ENCODE peak calls at places on chromosomes 11 and 22, in six cellular contexts. One of them, this sample, is unnamed.

GRCh38 chr22:30191049-30191701 is 55.4 kb downstream of the LIF start:
- DNase-seq in NCI-H345: no peak
- DNase-seq in cardiac muscle cell: no peak
- DNase-seq in Calu3: no peak
- DNase-seq in globus pallidus: no peak
- DNase-seq in NCI-H1092: no peak
- DNase-seq in this sample: no peak

GRCh38 chr22:35116817-35117216 is 50.9 kb downstream of the ISX start:
- DNase-seq in NCI-H345: no peak
- DNase-seq in cardiac muscle cell: no peak
- DNase-seq in Calu3: peak
- DNase-seq in globus pallidus: no peak
- DNase-seq in NCI-H1092: no peak
- DNase-seq in this sample: no peak

GRCh38 chr11:130894322-130895025 is 21.8 kb downstream of the SNX19 start:
- DNase-seq in NCI-H345: peak
- DNase-seq in cardiac muscle cell: peak
- DNase-seq in Calu3: peak
- DNase-seq in globus pallidus: peak
- DNase-seq in NCI-H1092: peak
- DNase-seq in this sample: peak

GRCh38 chr22:42072606-42073330 is 1.3 kb upstream of the PHETA2 start:
- DNase-seq in NCI-H345: no peak
- DNase-seq in cardiac muscle cell: peak
- DNase-seq in Calu3: no peak
- DNase-seq in globus pallidus: no peak
- DNase-seq in NCI-H1092: no peak
- DNase-seq in this sample: no peak

GRCh38 chr11:62492586-62492985 is 54.0 kb downstream of the AHNAK start:
- DNase-seq in NCI-H345: no peak
- DNase-seq in cardiac muscle cell: no peak
- DNase-seq in Calu3: no peak
- DNase-seq in globus pallidus: no peak
- DNase-seq in NCI-H1092: no peak
- DNase-seq in this sample: no peak

GRCh38 chr11:119728226-119728626 is 774 bp downstream of the NECTIN1 start:
- DNase-seq in NCI-H345: peak
- DNase-seq in cardiac muscle cell: peak
- DNase-seq in Calu3: peak
- DNase-seq in globus pallidus: no peak
- DNase-seq in NCI-H1092: no peak
- DNase-seq in this sample: no peak

GRCh38 chr11:118142809-118143208 is 9.8 kb downstream of the SCN4B start:
- DNase-seq in NCI-H345: peak
- DNase-seq in cardiac muscle cell: no peak
- DNase-seq in Calu3: no peak
- DNase-seq in globus pallidus: peak
- DNase-seq in NCI-H1092: no peak
- DNase-seq in this sample: peak

GRCh38 chr22:44845796-44846720 is 93.7 kb downstream of the ARHGAP8 start:
- DNase-seq in NCI-H345: no peak
- DNase-seq in cardiac muscle cell: no peak
- DNase-seq in Calu3: no peak
- DNase-seq in globus pallidus: no peak
- DNase-seq in NCI-H1092: no peak
- DNase-seq in this sample: no peak

GRCh38 chr11:62394825-62395538 is 23.9 kb upstream of the SCGB1A1 start:
- DNase-seq in NCI-H345: peak
- DNase-seq in cardiac muscle cell: peak
- DNase-seq in Calu3: peak
- DNase-seq in globus pallidus: peak
- DNase-seq in NCI-H1092: peak
- DNase-seq in this sample: peak